ENCODE peak calls at places on chromosomes 16 and 17, in six cellular contexts. One of them, this sample, is unnamed.

GRCh38 chr17:17723354-17724261 is 42.4 kb downstream of the RAI1 start:
- DNase-seq in BE2C: peak; percentile 32
- DNase-seq in GM13977: peak; percentile 82
- DNase-seq in astrocyte of the spinal cord: peak; percentile 83
- DNase-seq in brain microvascular endothelial cell: peak; percentile 74
- DNase-seq in HFFc6: peak; percentile 73
- DNase-seq in this sample: no peak

GRCh38 chr17:79088997-79089328 is 14.3 kb downstream of the ENGASE start:
- DNase-seq in BE2C: no peak
- DNase-seq in GM13977: no peak
- DNase-seq in astrocyte of the spinal cord: no peak
- DNase-seq in brain microvascular endothelial cell: no peak
- DNase-seq in HFFc6: no peak
- DNase-seq in this sample: no peak

GRCh38 chr16:84479716-84480450 is 24.6 kb downstream of the MEAK7 start:
- DNase-seq in BE2C: no peak
- DNase-seq in GM13977: no peak
- DNase-seq in astrocyte of the spinal cord: no peak
- DNase-seq in brain microvascular endothelial cell: no peak
- DNase-seq in HFFc6: no peak
- DNase-seq in this sample: no peak

GRCh38 chr17:44779211-44780025 is 20.6 kb downstream of the ADAM11 start:
- DNase-seq in BE2C: peak; percentile 87
- DNase-seq in GM13977: peak; percentile 87
- DNase-seq in astrocyte of the spinal cord: peak; percentile 70
- DNase-seq in brain microvascular endothelial cell: peak; percentile 71
- DNase-seq in HFFc6: peak; percentile 68
- DNase-seq in this sample: peak; percentile 77

GRCh38 chr16:76906552-76906951 is 284.4 kb upstream of the MON1B start:
- DNase-seq in BE2C: no peak
- DNase-seq in GM13977: no peak
- DNase-seq in astrocyte of the spinal cord: no peak
- DNase-seq in brain microvascular endothelial cell: no peak
- DNase-seq in HFFc6: no peak
- DNase-seq in this sample: no peak

GRCh38 chr17:20010099-20010863 is 1.1 kb downstream of the SPECC1 start:
- DNase-seq in BE2C: peak; percentile 6
- DNase-seq in GM13977: no peak
- DNase-seq in astrocyte of the spinal cord: peak; percentile 60
- DNase-seq in brain microvascular endothelial cell: peak; percentile 14
- DNase-seq in HFFc6: peak; percentile 63
- DNase-seq in this sample: peak; percentile 56

GRCh38 chr16:7628981-7629380 is 296.3 kb downstream of the RBFOX1 start:
- DNase-seq in BE2C: no peak
- DNase-seq in GM13977: no peak
- DNase-seq in astrocyte of the spinal cord: no peak
- DNase-seq in brain microvascular endothelial cell: no peak
- DNase-seq in HFFc6: no peak
- DNase-seq in this sample: no peak

GRCh38 chr17:28567604-28568003 is 3.7 kb downstream of the PIGS start:
- DNase-seq in BE2C: no peak
- DNase-seq in GM13977: peak; percentile 71
- DNase-seq in astrocyte of the spinal cord: no peak
- DNase-seq in brain microvascular endothelial cell: no peak
- DNase-seq in HFFc6: no peak
- DNase-seq in this sample: no peak

GRCh38 chr17:78967782-78968362 is 11.9 kb downstream of the LGALS3BP start:
- DNase-seq in BE2C: no peak
- DNase-seq in GM13977: no peak
- DNase-seq in astrocyte of the spinal cord: no peak
- DNase-seq in brain microvascular endothelial cell: no peak
- DNase-seq in HFFc6: no peak
- DNase-seq in this sample: no peak

GRCh38 chr17:28551421-28552186 is 820 bp downstream of the UNC119 start:
- DNase-seq in BE2C: no peak
- DNase-seq in GM13977: peak; percentile 52
- DNase-seq in astrocyte of the spinal cord: no peak
- DNase-seq in brain microvascular endothelial cell: no peak
- DNase-seq in HFFc6: no peak
- DNase-seq in this sample: no peak

GRCh38 chr17:67007266-67007665 is 37.1 kb upstream of the CACNG1 start:
- DNase-seq in BE2C: no peak
- DNase-seq in GM13977: no peak
- DNase-seq in astrocyte of the spinal cord: no peak
- DNase-seq in brain microvascular endothelial cell: no peak
- DNase-seq in HFFc6: no peak
- DNase-seq in this sample: no peak

GRCh38 chr16:23704772-23705516 is 8.1 kb downstream of the ERN2 start:
- DNase-seq in BE2C: no peak
- DNase-seq in GM13977: no peak
- DNase-seq in astrocyte of the spinal cord: no peak
- DNase-seq in brain microvascular endothelial cell: no peak
- DNase-seq in HFFc6: no peak
- DNase-seq in this sample: no peak

GRCh38 chr17:80847506-80848230 is 144.0 kb upstream of the CHMP6 start:
- DNase-seq in BE2C: no peak
- DNase-seq in GM13977: no peak
- DNase-seq in astrocyte of the spinal cord: no peak
- DNase-seq in brain microvascular endothelial cell: no peak
- DNase-seq in HFFc6: no peak
- DNase-seq in this sample: no peak

GRCh38 chr16:16127469-16128116 is 95.7 kb downstream of the ABCC6 start:
- DNase-seq in BE2C: peak; percentile 69
- DNase-seq in GM13977: peak; percentile 80
- DNase-seq in astrocyte of the spinal cord: peak; percentile 73
- DNase-seq in brain microvascular endothelial cell: peak; percentile 55
- DNase-seq in HFFc6: peak; percentile 48
- DNase-seq in this sample: no peak

GRCh38 chr17:37255434-37255833 is 120.4 kb upstream of the C17orf78 start:
- DNase-seq in BE2C: no peak
- DNase-seq in GM13977: no peak
- DNase-seq in astrocyte of the spinal cord: no peak
- DNase-seq in brain microvascular endothelial cell: no peak
- DNase-seq in HFFc6: no peak
- DNase-seq in this sample: no peak

GRCh38 chr16:55825115-55825728 is 7.7 kb downstream of the CES1 start:
- DNase-seq in BE2C: no peak
- DNase-seq in GM13977: no peak
- DNase-seq in astrocyte of the spinal cord: no peak
- DNase-seq in brain microvascular endothelial cell: no peak
- DNase-seq in HFFc6: no peak
- DNase-seq in this sample: no peak

GRCh38 chr16:85381738-85382592 is 231.2 kb upstream of the GSE1 start:
- DNase-seq in BE2C: peak; percentile 98
- DNase-seq in GM13977: no peak
- DNase-seq in astrocyte of the spinal cord: peak; percentile 65
- DNase-seq in brain microvascular endothelial cell: peak; percentile 60
- DNase-seq in HFFc6: no peak
- DNase-seq in this sample: no peak

GRCh38 chr17:30547778-30548177 is 70.6 kb downstream of the GOSR1 start:
- DNase-seq in BE2C: no peak
- DNase-seq in GM13977: no peak
- DNase-seq in astrocyte of the spinal cord: no peak
- DNase-seq in brain microvascular endothelial cell: no peak
- DNase-seq in HFFc6: no peak
- DNase-seq in this sample: no peak

GRCh38 chr16:67967956-67968439 is 439 bp downstream of the SLC12A4 start:
- DNase-seq in BE2C: no peak
- DNase-seq in GM13977: peak; percentile 74
- DNase-seq in astrocyte of the spinal cord: no peak
- DNase-seq in brain microvascular endothelial cell: no peak
- DNase-seq in HFFc6: no peak
- DNase-seq in this sample: no peak

GRCh38 chr16:86516618-86517003 is 6.3 kb downstream of the FOXF1 start:
- DNase-seq in BE2C: no peak
- DNase-seq in GM13977: no peak
- DNase-seq in astrocyte of the spinal cord: peak; percentile 43
- DNase-seq in brain microvascular endothelial cell: no peak
- DNase-seq in HFFc6: no peak
- DNase-seq in this sample: no peak

GRCh38 chr17:40540448-40540847 is 24.8 kb downstream of the CCR7 start:
- DNase-seq in BE2C: no peak
- DNase-seq in GM13977: no peak
- DNase-seq in astrocyte of the spinal cord: no peak
- DNase-seq in brain microvascular endothelial cell: no peak
- DNase-seq in HFFc6: no peak
- DNase-seq in this sample: no peak

GRCh38 chr17:58965221-58965620 is 141.5 kb downstream of the TRIM37 start:
- DNase-seq in BE2C: no peak
- DNase-seq in GM13977: no peak
- DNase-seq in astrocyte of the spinal cord: no peak
- DNase-seq in brain microvascular endothelial cell: no peak
- DNase-seq in HFFc6: no peak
- DNase-seq in this sample: no peak

GRCh38 chr17:75267146-75267402 is 4.0 kb downstream of the MIF4GD start:
- DNase-seq in BE2C: no peak
- DNase-seq in GM13977: no peak
- DNase-seq in astrocyte of the spinal cord: no peak
- DNase-seq in brain microvascular endothelial cell: no peak
- DNase-seq in HFFc6: no peak
- DNase-seq in this sample: no peak

GRCh38 chr17:63943745-63944144 is 11.6 kb upstream of the CD79B start:
- DNase-seq in BE2C: no peak
- DNase-seq in GM13977: no peak
- DNase-seq in astrocyte of the spinal cord: no peak
- DNase-seq in brain microvascular endothelial cell: no peak
- DNase-seq in HFFc6: no peak
- DNase-seq in this sample: no peak

GRCh38 chr17:43722921-43723665 is 35.5 kb downstream of the SOST start:
- DNase-seq in BE2C: no peak
- DNase-seq in GM13977: no peak
- DNase-seq in astrocyte of the spinal cord: no peak
- DNase-seq in brain microvascular endothelial cell: no peak
- DNase-seq in HFFc6: no peak
- DNase-seq in this sample: no peak

GRCh38 chr17:81384929-81385319 is 10.3 kb upstream of the BAHCC1 start:
- DNase-seq in BE2C: no peak
- DNase-seq in GM13977: no peak
- DNase-seq in astrocyte of the spinal cord: no peak
- DNase-seq in brain microvascular endothelial cell: no peak
- DNase-seq in HFFc6: no peak
- DNase-seq in this sample: no peak

GRCh38 chr17:20026960-20027359 is 17.8 kb downstream of the SPECC1 start:
- DNase-seq in BE2C: no peak
- DNase-seq in GM13977: no peak
- DNase-seq in astrocyte of the spinal cord: no peak
- DNase-seq in brain microvascular endothelial cell: no peak
- DNase-seq in HFFc6: no peak
- DNase-seq in this sample: no peak

GRCh38 chr17:29219378-29220047 is 27.1 kb upstream of the CRYBA1 start:
- DNase-seq in BE2C: peak; percentile 81
- DNase-seq in GM13977: peak; percentile 81
- DNase-seq in astrocyte of the spinal cord: peak; percentile 84
- DNase-seq in brain microvascular endothelial cell: peak; percentile 80
- DNase-seq in HFFc6: peak; percentile 81
- DNase-seq in this sample: peak; percentile 72

GRCh38 chr16:29664133-29664912 is 1.3 kb downstream of the SPN start:
- DNase-seq in BE2C: no peak
- DNase-seq in GM13977: peak; percentile 51
- DNase-seq in astrocyte of the spinal cord: no peak
- DNase-seq in brain microvascular endothelial cell: no peak
- DNase-seq in HFFc6: no peak
- DNase-seq in this sample: no peak

GRCh38 chr16:3127745-3128144 is 7.1 kb upstream of the ZNF213 start:
- DNase-seq in BE2C: no peak
- DNase-seq in GM13977: no peak
- DNase-seq in astrocyte of the spinal cord: no peak
- DNase-seq in brain microvascular endothelial cell: no peak
- DNase-seq in HFFc6: no peak
- DNase-seq in this sample: no peak

GRCh38 chr17:1259910-1260389 is 10.3 kb upstream of the BHLHA9 start:
- DNase-seq in BE2C: no peak
- DNase-seq in GM13977: no peak
- DNase-seq in astrocyte of the spinal cord: peak; percentile 22
- DNase-seq in brain microvascular endothelial cell: no peak
- DNase-seq in HFFc6: no peak
- DNase-seq in this sample: no peak

GRCh38 chr16:68445458-68445857 is 2.9 kb downstream of the SMPD3 start:
- DNase-seq in BE2C: peak; percentile 83
- DNase-seq in GM13977: peak; percentile 66
- DNase-seq in astrocyte of the spinal cord: no peak
- DNase-seq in brain microvascular endothelial cell: peak; percentile 25
- DNase-seq in HFFc6: peak; percentile 38
- DNase-seq in this sample: peak; percentile 56

GRCh38 chr16:67663151-67663876 is 2.6 kb downstream of the PARD6A start:
- DNase-seq in BE2C: peak; percentile 68
- DNase-seq in GM13977: no peak
- DNase-seq in astrocyte of the spinal cord: no peak
- DNase-seq in brain microvascular endothelial cell: peak; percentile 19
- DNase-seq in HFFc6: no peak
- DNase-seq in this sample: no peak

GRCh38 chr16:11546522-11547485 is 39.9 kb downstream of the LITAF start:
- DNase-seq in BE2C: no peak
- DNase-seq in GM13977: no peak
- DNase-seq in astrocyte of the spinal cord: peak; percentile 35
- DNase-seq in brain microvascular endothelial cell: no peak
- DNase-seq in HFFc6: peak; percentile 63
- DNase-seq in this sample: no peak

GRCh38 chr16:10126686-10127085 is 55.5 kb downstream of the GRIN2A start:
- DNase-seq in BE2C: no peak
- DNase-seq in GM13977: no peak
- DNase-seq in astrocyte of the spinal cord: peak; percentile 89
- DNase-seq in brain microvascular endothelial cell: peak; percentile 59
- DNase-seq in HFFc6: peak; percentile 91
- DNase-seq in this sample: no peak

GRCh38 chr16:20409398-20410152 is at the start of gene ACSM5:
- DNase-seq in BE2C: no peak
- DNase-seq in GM13977: no peak
- DNase-seq in astrocyte of the spinal cord: no peak
- DNase-seq in brain microvascular endothelial cell: no peak
- DNase-seq in HFFc6: no peak
- DNase-seq in this sample: no peak

This sample was measured in occipital lobe.